ENCODE peak calls at places on chromosomes 7 and 10, in five cellular contexts. Z, V, C, S and T are unnamed samples.

GRCh38 chr10:3781458-3782098 is 3.4 kb downstream of the KLF6 start:
- DNase-seq in Z (no peak), V (no peak), C (no peak), S (no peak), T (no peak)

GRCh38 chr10:119761106-119761505 is 35.3 kb downstream of the INPP5F start:
- DNase-seq in Z (no peak), V (no peak), C (no peak), S (no peak), T (no peak)

GRCh38 chr10:132142396-132143161 is 44.2 kb upstream of the DPYSL4 start:
- DNase-seq in Z (no peak), V (no peak), C (no peak), S (no peak), T (peak)

GRCh38 chr10:7071421-7071820 is 339.4 kb downstream of the SFMBT2 start:
- DNase-seq in Z (no peak), V (no peak), C (no peak), S (no peak), T (no peak)

GRCh38 chr10:78222096-78222790 is 188.6 kb downstream of the RPS24 start:
- DNase-seq in Z (no peak), V (no peak), C (no peak), S (no peak), T (no peak)

GRCh38 chr7:2196381-2197378 is 36.1 kb downstream of the MAD1L1 start:
- DNase-seq in Z (no peak), V (no peak), C (no peak), S (no peak), T (no peak)

GRCh38 chr10:122632561-122632960 is 67.1 kb downstream of the C10orf120 start:
- DNase-seq in Z (no peak), V (no peak), C (no peak), S (no peak), T (no peak)

GRCh38 chr10:130425169-130425568 is 289.0 kb downstream of the GLRX3 start:
- DNase-seq in Z (no peak), V (no peak), C (no peak), S (no peak), T (peak)

GRCh38 chr7:8436965-8437364 is 3.6 kb downstream of the NXPH1 start:
- DNase-seq in Z (peak), V (peak), C (peak), S (no peak), T (peak)

GRCh38 chr7:130397472-130397871 is 17.2 kb downstream of the CPA1 start:
- DNase-seq in Z (no peak), V (no peak), C (no peak), S (no peak), T (no peak)

GRCh38 chr7:79854621-79855020 is 280.0 kb upstream of the GNAI1 start:
- DNase-seq in Z (no peak), V (no peak), C (no peak), S (no peak), T (no peak)

GRCh38 chr7:30927040-30927439 is 15.4 kb downstream of the AQP1 start:
- DNase-seq in Z (no peak), V (no peak), C (no peak), S (no peak), T (no peak)

GRCh38 chr7:105219771-105220160 is 169.0 kb downstream of the SRPK2 start:
- DNase-seq in Z (no peak), V (no peak), C (no peak), S (no peak), T (no peak)

GRCh38 chr7:5773661-5774086 is 7.8 kb downstream of the RNF216 start:
- DNase-seq in Z (no peak), V (peak), C (no peak), S (peak), T (no peak)

GRCh38 chr10:97042081-97042480 is 143.7 kb downstream of the SLIT1 start:
- DNase-seq in Z (no peak), V (no peak), C (no peak), S (no peak), T (no peak)

GRCh38 chr7:56092789-56093531 is at the start of gene PHKG1:
- DNase-seq in Z (peak), V (peak), C (no peak), S (no peak), T (peak)

GRCh38 chr7:92808635-92809034 is 27.7 kb downstream of the CDK6 start:
- DNase-seq in Z (no peak), V (no peak), C (no peak), S (no peak), T (no peak)

GRCh38 chr10:87761892-87762291 is 56.1 kb downstream of the ATAD1 start:
- DNase-seq in Z (no peak), V (peak), C (no peak), S (no peak), T (no peak)

GRCh38 chr10:35340975-35341374 is 4.7 kb downstream of the CCNY start:
- DNase-seq in Z (no peak), V (no peak), C (no peak), S (no peak), T (no peak)

GRCh38 chr10:78338717-78339116 is 305.1 kb downstream of the RPS24 start:
- DNase-seq in Z (no peak), V (no peak), C (no peak), S (no peak), T (no peak)

GRCh38 chr10:14397069-14397468 is 66.3 kb upstream of the FRMD4A start:
- DNase-seq in Z (peak), V (no peak), C (no peak), S (peak), T (no peak)

GRCh38 chr7:70143089-70144044 is 545.1 kb downstream of the AUTS2 start:
- DNase-seq in Z (no peak), V (no peak), C (no peak), S (no peak), T (peak)

GRCh38 chr7:48438196-48438595 is 266.9 kb downstream of the ABCA13 start:
- DNase-seq in Z (no peak), V (no peak), C (no peak), S (no peak), T (no peak)

GRCh38 chr7:105887569-105888199 is 11.3 kb upstream of the ATXN7L1 start:
- DNase-seq in Z (no peak), V (no peak), C (no peak), S (no peak), T (no peak)

GRCh38 chr7:134850048-134850447 is 70.6 kb downstream of the CALD1 start:
- DNase-seq in Z (no peak), V (no peak), C (no peak), S (no peak), T (no peak)

GRCh38 chr10:101601541-101601940 is 13.4 kb downstream of the DPCD start:
- DNase-seq in Z (no peak), V (no peak), C (no peak), S (no peak), T (no peak)

GRCh38 chr10:93376372-93377296 is 105.5 kb downstream of the MYOF start:
- DNase-seq in Z (peak), V (peak), C (peak), S (no peak), T (peak)

GRCh38 chr10:71696635-71697326 is 22.8 kb downstream of the C10orf105 start:
- DNase-seq in Z (peak), V (peak), C (no peak), S (peak), T (peak)

GRCh38 chr7:46879783-46880182 is 702.1 kb downstream of the TNS3 start:
- DNase-seq in Z (no peak), V (no peak), C (no peak), S (no peak), T (no peak)

GRCh38 chr10:74051729-74052342 is 53.9 kb downstream of the VCL start:
- DNase-seq in Z (no peak), V (no peak), C (no peak), S (no peak), T (no peak)

GRCh38 chr7:149625339-149625946 is 127.8 kb upstream of the ZNF746 start:
- DNase-seq in Z (peak), V (peak), C (no peak), S (no peak), T (peak)

GRCh38 chr7:51220226-51220625 is 96.4 kb downstream of the COBL start:
- DNase-seq in Z (no peak), V (no peak), C (no peak), S (no peak), T (no peak)

GRCh38 chr7:17466201-17466600 is 167.7 kb downstream of the AHR start:
- DNase-seq in Z (no peak), V (no peak), C (no peak), S (no peak), T (no peak)

GRCh38 chr7:54812747-54813146 is 53.7 kb upstream of the SEC61G start:
- DNase-seq in Z (no peak), V (no peak), C (no peak), S (no peak), T (no peak)

GRCh38 chr7:54817125-54817524 is 58.1 kb upstream of the SEC61G start:
- DNase-seq in Z (no peak), V (no peak), C (no peak), S (no peak), T (no peak)

GRCh38 chr7:54811925-54812264 is 52.9 kb upstream of the SEC61G start:
- DNase-seq in Z (no peak), V (no peak), C (no peak), S (no peak), T (no peak)

GRCh38 chr7:54813398-54813797 is 54.4 kb upstream of the SEC61G start:
- DNase-seq in Z (no peak), V (no peak), C (no peak), S (no peak), T (no peak)

DNA sequence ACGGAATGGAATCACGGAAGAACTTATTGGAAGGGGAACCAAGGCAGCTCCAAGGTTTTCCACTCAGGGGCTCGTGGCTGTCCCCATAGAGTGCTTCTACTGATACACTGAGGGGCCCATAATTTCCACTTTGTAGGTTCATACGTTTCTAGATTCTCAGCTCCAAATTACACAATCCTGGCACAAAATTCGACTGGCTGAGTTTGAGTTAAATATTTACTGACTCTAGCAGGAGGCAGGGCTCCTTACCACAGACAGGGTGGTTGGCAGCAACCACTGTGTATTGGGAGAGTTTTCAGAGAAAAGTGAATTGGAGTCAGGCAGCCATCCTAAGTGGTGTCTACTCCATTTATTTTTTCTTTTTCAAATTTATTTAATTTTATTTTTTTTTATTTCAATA is 55.4 kb upstream of the SEC61G start:
- DNase-seq in Z (no peak), V (no peak), C (no peak), S (no peak), T (no peak)
- TF ChIP-seq SUZ12 in Z (no peak), V (no peak), C (no peak), S (no peak), T (no peak)

DNA sequence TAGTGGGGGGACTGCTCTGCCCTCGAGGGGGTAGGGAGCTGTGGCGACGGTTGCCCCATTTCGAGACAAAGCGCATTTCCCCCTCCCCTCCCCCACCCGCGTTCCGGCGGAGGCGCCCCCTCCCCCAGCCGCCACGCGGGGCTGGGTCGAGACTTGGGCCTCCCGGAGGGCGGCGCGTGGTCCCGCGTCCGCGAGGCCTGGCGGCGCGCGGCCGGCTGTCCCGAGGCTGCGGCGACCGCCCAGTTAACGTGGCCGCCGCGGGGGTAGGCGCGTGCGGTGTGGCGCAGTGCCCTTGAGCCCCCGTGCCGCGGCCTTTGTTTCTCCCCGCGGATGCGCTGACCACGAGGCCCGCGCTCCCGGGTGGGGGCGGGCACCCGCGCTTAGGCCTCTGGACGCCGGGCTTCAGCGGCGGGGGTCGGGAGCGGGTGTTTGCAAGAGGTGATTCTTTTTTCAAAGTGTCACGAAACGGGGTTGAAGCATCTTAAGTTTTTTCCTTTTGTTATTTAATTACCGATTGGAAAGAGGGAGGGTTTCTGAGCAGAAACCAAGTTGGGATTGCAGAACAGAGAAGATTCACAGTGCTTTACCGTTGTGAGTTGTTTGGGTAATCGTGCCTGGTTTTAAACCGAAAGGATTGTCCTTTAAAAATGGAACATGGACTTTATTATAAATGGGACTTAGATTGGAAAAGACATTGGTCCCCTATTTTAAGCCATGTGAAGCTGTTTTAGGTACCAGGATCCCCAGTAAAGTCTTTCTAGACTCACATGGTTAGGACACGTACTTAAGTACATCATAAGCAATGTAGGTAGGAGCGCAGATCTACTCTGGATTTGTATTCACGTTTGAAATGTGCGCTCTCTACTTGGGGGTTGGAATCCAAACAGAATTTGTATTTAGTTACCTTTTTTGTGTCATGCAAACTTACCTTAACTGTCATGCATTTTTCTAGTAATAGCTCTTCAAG is 757 bp downstream of the CBX3 start:
- DNase-seq in Z (no peak), V (no peak), C (no peak), S (no peak), T (peak)
- TF ChIP-seq SUZ12 in Z (no peak), V (no peak), C (no peak), S (no peak), T (no peak)

GRCh38 chr7:100490483-100491191 is 6.9 kb downstream of the NYAP1 start:
- DNase-seq in Z (no peak), V (no peak), C (no peak), S (no peak), T (no peak)

GRCh38 chr7:100489121-100489520 is 5.4 kb downstream of the NYAP1 start:
- DNase-seq in Z (no peak), V (no peak), C (no peak), S (no peak), T (no peak)

GRCh38 chr7:100488333-100489095 is 4.8 kb downstream of the NYAP1 start:
- DNase-seq in Z (no peak), V (no peak), C (no peak), S (no peak), T (no peak)

GRCh38 chr7:100491192-100491578 is 7.5 kb downstream of the NYAP1 start:
- DNase-seq in Z (no peak), V (no peak), C (no peak), S (no peak), T (no peak)

GRCh38 chr7:100489824-100490223 is 6.1 kb downstream of the NYAP1 start:
- DNase-seq in Z (peak), V (peak), C (no peak), S (peak), T (peak)
- TF ChIP-seq SUZ12 in Z (no peak), V (no peak), C (no peak), S (no peak), T (no peak)

DNA sequence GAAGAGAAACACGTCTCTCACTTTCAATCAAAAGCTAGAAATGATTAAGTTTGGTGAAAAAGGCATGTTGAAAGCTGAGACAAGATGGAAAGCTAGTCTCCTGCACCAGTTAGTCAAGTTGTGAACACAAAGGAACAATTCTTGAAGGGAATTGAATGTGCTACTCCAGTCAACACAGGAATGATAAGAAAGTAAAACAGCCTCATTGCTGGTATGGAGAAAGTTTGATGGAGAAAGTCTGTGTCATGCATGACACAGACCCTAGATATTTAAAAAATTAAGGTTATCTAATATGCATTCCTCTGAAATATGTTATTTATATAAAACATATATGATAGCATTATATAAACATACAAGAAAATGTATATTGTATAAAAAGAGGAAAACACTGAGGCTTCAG is 699.4 kb upstream of the FZD8 start:
- DNase-seq in Z (no peak), V (no peak), C (no peak), S (no peak), T (no peak)
- TF ChIP-seq SUZ12 in Z (no peak), V (no peak), C (no peak), S (no peak), T (no peak)

GRCh38 chr10:48802611-48803046 is 118.0 kb downstream of the WDFY4 start:
- DNase-seq in Z (no peak), V (no peak), C (peak), S (no peak), T (no peak)
- TF ChIP-seq SUZ12 in Z (no peak), V (no peak), C (no peak), S (no peak), T (no peak)

DNA sequence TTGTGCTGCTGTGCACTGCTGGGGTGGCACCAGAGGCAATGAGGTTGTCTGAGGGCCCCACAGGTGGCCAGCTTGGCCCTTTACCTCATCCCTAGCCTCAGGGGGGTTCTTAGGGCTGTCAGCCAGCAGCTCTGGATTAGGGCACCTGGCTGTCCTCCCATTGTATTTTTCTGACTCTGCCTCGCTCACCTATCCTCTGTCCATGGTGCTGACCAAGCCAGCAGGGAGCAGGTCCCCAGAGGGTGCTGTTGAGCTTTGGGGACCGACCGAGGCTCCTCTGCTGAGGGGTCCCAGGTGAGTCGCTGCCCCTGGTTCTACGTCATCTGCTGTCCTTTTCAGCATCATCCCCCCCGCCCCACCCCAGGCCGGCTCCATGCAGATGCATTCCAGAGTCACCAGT is 32.1 kb upstream of the ZNF735 start:
- DNase-seq in Z (no peak), V (no peak), C (no peak), S (no peak), T (no peak)
- TF ChIP-seq SUZ12 in Z (no peak), V (no peak), C (no peak), S (no peak), T (no peak)

GRCh38 chr10:114481055-114481454 is 76.8 kb upstream of the AFAP1L2 start:
- DNase-seq in Z (no peak), V (no peak), C (no peak), S (no peak), T (no peak)

GRCh38 chr10:114485695-114486400 is 81.5 kb upstream of the AFAP1L2 start:
- DNase-seq in Z (no peak), V (no peak), C (no peak), S (no peak), T (no peak)

GRCh38 chr10:114482915-114483314 is 78.6 kb upstream of the AFAP1L2 start:
- DNase-seq in Z (no peak), V (no peak), C (no peak), S (no peak), T (no peak)

GRCh38 chr10:114482480-114482879 is 78.2 kb upstream of the AFAP1L2 start:
- DNase-seq in Z (no peak), V (no peak), C (no peak), S (no peak), T (no peak)

DNA sequence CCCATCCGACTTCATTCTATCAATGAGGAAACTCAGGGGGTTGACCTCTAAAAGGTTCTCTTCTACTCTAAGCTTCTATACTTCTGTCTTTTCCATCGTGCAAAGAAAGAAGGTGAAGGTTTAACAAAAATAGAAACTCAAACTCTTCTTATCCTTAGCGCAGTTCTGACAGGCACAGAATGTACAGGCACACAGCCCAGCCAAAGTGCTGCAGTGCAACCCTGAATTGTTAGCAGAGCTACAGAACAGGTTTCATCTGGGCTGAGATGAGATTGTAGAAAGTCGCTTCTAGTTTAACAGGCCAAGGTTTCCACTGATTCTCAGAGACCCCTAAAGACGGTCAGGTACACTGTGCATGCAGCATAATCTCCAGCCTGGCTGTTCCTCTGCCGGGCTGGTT is 79.3 kb upstream of the AFAP1L2 start:
- DNase-seq in Z (no peak), V (no peak), C (no peak), S (no peak), T (no peak)
- TF ChIP-seq SUZ12 in Z (no peak), V (no peak), C (no peak), S (no peak), T (no peak)

GRCh38 chr7:27252935-27253333 is 10.3 kb downstream of the EVX1 start:
- DNase-seq in Z (no peak), V (no peak), C (no peak), S (no peak), T (no peak)
- TF ChIP-seq SUZ12 in Z (no peak), V (no peak), C (no peak), S (no peak), T (no peak)